ENCODE peak calls at places on chromosome 12, in six cellular contexts. Q is neural progenitor cell, J is lung, S is HCT116, N is fibroblast of lung, A is tibial artery. U is an unnamed sample. For H3K27me3 and H3K4me1, the result is how much of the 10 kb centered on the place peaks cover.

GRCh38 chr12:114092981-114093380 is 126.9 kb upstream of the RBM19 start:
- DNase-seq in Q (no peak), J (no peak), S (no peak), N (no peak), A (no peak), U (no peak)

GRCh38 chr12:50103767-50104321 is at the start of gene GPD1:
- DNase-seq in Q (peak), J (peak), S (peak), N (peak), A (no peak), U (no peak)

GRCh38 chr12:6928703-6929407 is 1.1 kb downstream of the ATN1 start:
- DNase-seq in Q (no peak), J (no peak), S (no peak), N (no peak), A (no peak), U (no peak)

GRCh38 chr12:39587247-39587646 is 32.4 kb downstream of the ABCD2 start:
- DNase-seq in Q (no peak), J (no peak), S (peak), N (peak), A (no peak), U (no peak)

GRCh38 chr12:130425698-130426245 is 88.1 kb downstream of the PIWIL1 start:
- DNase-seq in Q (no peak), J (no peak), S (no peak), N (no peak), A (no peak), U (no peak)

GRCh38 chr12:62977419-62977818 is 42.5 kb upstream of the PPM1H start:
- DNase-seq in Q (no peak), J (no peak), S (peak), N (no peak), A (no peak), U (no peak)

GRCh38 chr12:15001733-15002471 is 29.1 kb downstream of the PDE6H start:
- DNase-seq in Q (peak), J (no peak), S (no peak), N (peak), A (peak), U (no peak)

GRCh38 chr12:50187084-50187900 is 20.1 kb upstream of the CERS5 start:
- DNase-seq in Q (no peak), J (no peak), S (no peak), N (peak), A (no peak), U (no peak)

GRCh38 chr12:89345830-89346740 is 6.2 kb downstream of the DUSP6 start:
- DNase-seq in Q (peak), J (peak), S (peak), N (peak), A (peak), U (no peak)

GRCh38 chr12:45343269-45344051 is 127.6 kb downstream of the ANO6 start:
- DNase-seq in Q (no peak), J (no peak), S (no peak), N (peak), A (no peak), U (no peak)

GRCh38 chr12:13042666-13043230 is 1.4 kb upstream of the FAM234B start:
- DNase-seq in Q (no peak), J (no peak), S (no peak), N (no peak), A (no peak), U (no peak)

GRCh38 chr12:23561536-23561935 is 387.9 kb downstream of the SOX5 start:
- DNase-seq in Q (no peak), J (no peak), S (no peak), N (no peak), A (no peak), U (no peak)

GRCh38 chr12:44021471-44021971 is 185.6 kb downstream of the TMEM117 start:
- DNase-seq in Q (no peak), J (no peak), S (no peak), N (no peak), A (no peak), U (no peak)

GRCh38 chr12:14716848-14717444 is 20.5 kb upstream of the GUCY2C start:
- DNase-seq in Q (peak), J (peak), S (peak), N (peak), A (peak), U (no peak)

GRCh38 chr12:55654506-55655224 is 18.0 kb downstream of the OR10P1 start:
- DNase-seq in Q (no peak), J (no peak), S (no peak), N (no peak), A (no peak), U (no peak)

GRCh38 chr12:13196302-13196921 is at the start of gene EMP1:
- DNase-seq in Q (peak), J (peak), S (peak), N (peak), A (peak), U (no peak)

GRCh38 chr12:42450248-42450647 is 124.3 kb downstream of the PPHLN1 start:
- DNase-seq in Q (no peak), J (no peak), S (no peak), N (no peak), A (no peak), U (no peak)

GRCh38 chr12:13559318-13559978 is 362.9 kb downstream of the EMP1 start:
- DNase-seq in Q (no peak), J (no peak), S (peak), N (no peak), A (no peak), U (no peak)

GRCh38 chr12:130420071-130420470 is 82.4 kb downstream of the PIWIL1 start:
- DNase-seq in Q (no peak), J (no peak), S (no peak), N (no peak), A (no peak), U (no peak)

GRCh38 chr12:118315821-118316220 is 56.9 kb downstream of the TAOK3 start:
- DNase-seq in Q (no peak), J (no peak), S (no peak), N (no peak), A (no peak), U (no peak)

GRCh38 chr12:115659422-115659821 is 618.1 kb downstream of the MED13L start:
- DNase-seq in Q (no peak), J (no peak), S (no peak), N (no peak), A (no peak), U (no peak)

GRCh38 chr12:85642810-85643209 is 193.4 kb downstream of the RASSF9 start:
- DNase-seq in Q (peak), J (no peak), S (no peak), N (peak), A (no peak), U (no peak)

GRCh38 chr12:13337786-13338185 is 141.3 kb downstream of the EMP1 start:
- DNase-seq in Q (no peak), J (no peak), S (no peak), N (no peak), A (no peak), U (no peak)

GRCh38 chr12:110813298-110813697 is 33.5 kb upstream of the CCDC63 start:
- DNase-seq in Q (peak), J (no peak), S (no peak), N (no peak), A (no peak), U (no peak)

GRCh38 chr12:49491823-49492222 is 47.0 kb upstream of the KCNH3 start:
- DNase-seq in Q (no peak), J (no peak), S (no peak), N (no peak), A (no peak), U (no peak)

GRCh38 chr12:39503445-39503844 is 60.5 kb upstream of the KIF21A start:
- DNase-seq in Q (no peak), J (no peak), S (peak), N (peak), A (no peak), U (no peak)

GRCh38 chr12:98893601-98894411 is 248.7 kb downstream of the APAF1 start:
- DNase-seq in Q (peak), J (no peak), S (no peak), N (peak), A (no peak), U (no peak)
- H3K27me3 ChIP-seq in Q (half or more), J (under half), S (under half), N (under half), A (under half), U (under half)

GRCh38 chr12:46453428-46453827 is 80.9 kb upstream of the SLC38A2 start:
- DNase-seq in Q (no peak), J (no peak), S (no peak), N (no peak), A (no peak), U (no peak)
- H3K4me1 ChIP-seq in Q (under half), J (under half), S (half or more), N (under half), A (under half), U (under half)

GRCh38 chr12:3838065-3838464 is 35.1 kb downstream of the PARP11 start:
- DNase-seq in Q (no peak), J (no peak), S (no peak), N (no peak), A (no peak), U (no peak)
- H3K27ac ChIP-seq in Q (no peak), J (no peak), S (no peak), N (no peak), A (no peak), U (no peak)

DNA sequence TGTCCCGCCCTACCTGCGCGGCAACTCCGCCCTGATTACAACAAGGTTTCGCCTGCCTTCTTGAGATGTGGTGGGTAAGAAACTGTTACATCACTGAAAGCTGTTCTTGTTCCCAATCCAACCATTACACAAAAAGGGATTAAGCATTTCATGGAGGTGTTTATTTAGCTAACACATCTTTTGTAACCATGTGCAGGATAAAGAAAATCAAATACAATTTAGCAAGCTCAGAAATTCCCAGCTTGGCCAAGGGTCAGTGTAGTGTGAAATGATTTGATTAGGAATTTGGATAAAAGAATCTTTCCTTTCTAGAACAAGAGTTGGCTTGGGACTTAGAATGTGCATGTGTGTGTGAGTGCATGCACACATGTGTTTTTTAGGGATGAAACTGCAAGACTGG is 6.3 kb downstream of the FOXN4 start:
- DNase-seq in Q (no peak), J (no peak), S (no peak), N (no peak), A (no peak), U (no peak)
- H3K27me3 ChIP-seq in Q (under half), J (under half), S (under half), N (under half), A (half or more), U (under half)

GRCh38 chr12:124517260-124518050 is 50.0 kb downstream of the NCOR2 start:
- DNase-seq in Q (no peak), J (peak), S (no peak), N (peak), A (peak), U (no peak)
- H3K4me1 ChIP-seq in Q (under half), J (half or more), S (half or more), N (under half), A (under half), U (under half)

GRCh38 chr12:27006797-27007467 is 7.3 kb downstream of the TM7SF3 start:
- DNase-seq in Q (no peak), J (no peak), S (no peak), N (no peak), A (no peak), U (no peak)
- H3K27ac ChIP-seq in Q (no peak), J (no peak), S (no peak), N (no peak), A (no peak), U (no peak)